ENCODE peak calls at places on chromosomes 12 and 14, in eight cellular contexts. J is thoracic aorta, P is astrocyte of the spinal cord, A is AG04449, E is fibroblast of villous mesenchyme, Y is foreskin fibroblast, S is lung, R is AG10803. K is an unnamed sample.

GRCh38 chr14:92465353-92466067 is 48.1 kb upstream of the RIN3 start:
- DNase-seq in J (no peak), S (no peak), Y (no peak), R (no peak), E (no peak), P (no peak), A (no peak), K (no peak)

GRCh38 chr14:93946104-93946503 is 19.0 kb downstream of the FAM181A start:
- DNase-seq in S (no peak), E (peak; percentile 41), J (no peak), R (no peak), Y (no peak), A (no peak), P (peak; percentile 53), K (no peak)

GRCh38 chr12:26953447-26953846 is 15.2 kb downstream of the FGFR1OP2 start:
- DNase-seq in E (peak; percentile 55), A (no peak), P (peak; percentile 24), R (peak; percentile 40), S (no peak), Y (no peak), J (no peak), K (no peak)

GRCh38 chr14:95727084-95727700 is 13.3 kb upstream of the TCL1A start:
- DNase-seq in J (no peak), Y (no peak), R (no peak), S (no peak), P (no peak), E (no peak), A (no peak), K (no peak)

GRCh38 chr14:31263485-31264133 is 56.0 kb upstream of the HECTD1 start:
- DNase-seq in J (peak; percentile 43), R (peak; percentile 100), S (peak; percentile 67), A (peak; percentile 100), P (peak; percentile 99), Y (peak; percentile 100), E (peak; percentile 95), K (no peak)

GRCh38 chr12:110689002-110689600 is at the start of gene HVCN1:
- DNase-seq in R (no peak), E (peak; percentile 25), A (no peak), J (no peak), Y (peak; percentile 8), S (peak; percentile 40), P (peak; percentile 9), K (peak; percentile 98)

GRCh38 chr12:112781767-112782166 is 9.8 kb upstream of the RPH3A start:
- DNase-seq in Y (no peak), A (no peak), R (no peak), P (no peak), J (no peak), E (no peak), S (no peak), K (no peak)

GRCh38 chr14:96362071-96362964 is 823 bp downstream of the ATG2B start:
- DNase-seq in A (no peak), R (peak; percentile 25), J (no peak), E (peak; percentile 64), P (peak; percentile 33), Y (peak; percentile 19), S (peak; percentile 60), K (peak; percentile 9)

GRCh38 chr14:104924421-104925213 is at the start of gene PLD4:
- DNase-seq in E (no peak), P (no peak), S (no peak), J (no peak), A (no peak), Y (no peak), R (no peak), K (peak; percentile 35)

DNA sequence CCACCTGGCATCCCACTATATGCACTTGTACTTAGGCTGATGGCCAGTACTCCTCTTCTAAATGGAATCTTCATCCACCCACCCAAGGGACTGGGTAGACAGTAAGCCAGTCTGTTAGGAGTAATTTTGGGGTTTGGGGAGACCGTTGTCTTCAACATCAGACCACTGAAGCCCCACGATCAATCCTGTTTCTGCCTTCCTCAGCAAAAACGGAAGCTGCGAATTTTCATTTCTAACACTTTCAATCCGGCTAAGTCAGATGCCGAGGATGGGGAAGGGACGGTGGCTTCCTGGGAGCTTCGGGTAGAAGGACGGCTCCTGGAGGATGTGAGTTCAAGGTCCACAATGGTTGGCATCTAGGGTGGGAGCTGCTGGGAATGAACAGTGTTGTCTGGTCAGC is 2.0 kb downstream of the SMARCD1 start:
- DNase-seq in Y (no peak), J (no peak), A (no peak), S (no peak), E (no peak), R (no peak), P (no peak), K (no peak)
- H3K4me3 ChIP-seq in Y (no peak overlapping the region), J (no peak overlapping the region), A (no peak overlapping the region), S (no peak overlapping the region), E (no peak overlapping the region), R (no peak overlapping the region), P (no peak overlapping the region), K (no peak overlapping the region)

GRCh38 chr14:20682435-20683124 is 1.8 kb upstream of the RNASE4 start:
- DNase-seq in P (peak; percentile 95), Y (peak; percentile 92), J (peak; percentile 61), A (no peak), R (peak; percentile 93), S (peak; percentile 85), E (peak; percentile 90), K (peak; percentile 85)

GRCh38 chr14:20683896-20684661 is at the start of gene RNASE4:
- DNase-seq in E (peak; percentile 87), A (no peak), Y (peak; percentile 82), J (peak; percentile 53), S (peak; percentile 86), R (peak; percentile 91), P (peak; percentile 88), K (peak; percentile 83)

GRCh38 chr14:20686386-20687143 is 2.0 kb upstream of the ANG start:
- DNase-seq in E (no peak), J (no peak), S (no peak), A (no peak), R (no peak), P (no peak), Y (no peak), K (no peak)

GRCh38 chr14:20683125-20683895 is 1.1 kb upstream of the RNASE4 start:
- DNase-seq in Y (peak; percentile 86), A (peak; percentile 76), J (peak; percentile 45), P (peak; percentile 91), S (peak; percentile 76), R (peak; percentile 92), E (peak; percentile 88), K (peak; percentile 67)

DNA sequence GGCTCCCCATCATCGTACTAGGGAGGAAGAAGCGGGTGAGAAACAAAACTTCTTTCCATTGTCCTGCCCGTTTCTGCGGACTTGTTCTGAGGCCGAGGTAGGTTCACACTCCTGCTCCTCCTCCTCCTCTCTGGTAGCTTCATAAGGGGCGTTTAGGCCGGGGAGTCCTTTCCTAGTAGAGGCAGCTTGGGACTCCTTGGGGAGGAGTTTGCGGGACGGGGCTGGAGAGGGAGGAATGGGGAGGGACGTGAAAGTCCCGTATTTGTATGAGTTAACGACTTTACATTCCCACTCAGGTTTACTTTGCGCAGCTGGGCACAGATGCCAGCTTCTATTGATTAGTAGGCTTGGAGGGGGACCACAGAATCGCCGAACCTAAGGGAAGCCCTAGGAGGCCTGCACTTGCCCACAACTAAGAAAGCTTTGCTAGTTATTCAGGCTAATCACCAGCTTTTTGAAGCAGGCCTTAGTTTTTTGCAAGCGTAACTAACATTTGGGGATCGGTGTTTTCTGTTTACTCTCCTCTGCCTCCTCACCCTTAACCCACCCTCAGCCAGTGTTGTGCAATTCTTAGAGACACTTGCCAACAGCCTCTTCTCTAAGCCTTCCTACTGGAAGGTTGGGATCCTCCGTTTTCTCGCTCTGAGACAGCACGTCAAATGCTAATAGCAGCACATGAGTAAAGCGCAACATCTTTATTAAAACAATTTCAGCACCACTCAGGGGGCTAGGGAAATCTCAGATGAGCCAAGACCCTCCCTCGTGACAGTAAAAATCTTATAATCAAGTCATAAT is 499 bp downstream of the RNASE4 start:
- DNase-seq in R (peak; percentile 69), J (no peak), S (peak; percentile 61), P (peak; percentile 56), E (peak; percentile 53), Y (peak; percentile 32), A (no peak), K (peak; percentile 64)
- H3K4me3 ChIP-seq in R (peak overlapping the region; percentile 93), J (peak overlapping the region; percentile 86), S (peak overlapping the region; percentile 56), P (peak overlapping the region; percentile 83), E (peak overlapping the region; percentile 78), Y (peak overlapping the region; percentile 89), A (peak overlapping the region; percentile 96), K (peak overlapping the region; percentile 97)

GRCh38 chr12:85562765-85563164 is 273.4 kb downstream of the RASSF9 start:
- DNase-seq in Y (no peak), E (no peak), S (no peak), A (no peak), J (no peak), R (no peak), P (no peak), K (no peak)
- H3K4me3 ChIP-seq in Y (no peak overlapping the region), E (no peak overlapping the region), S (no peak overlapping the region), A (no peak overlapping the region), J (no peak overlapping the region), R (no peak overlapping the region), P (no peak overlapping the region), K (no peak overlapping the region)

GRCh38 chr12:129082441-129082840 is 229.2 kb downstream of the GLT1D1 start:
- DNase-seq in J (no peak), A (no peak), S (no peak), E (no peak), R (no peak), P (no peak), Y (no peak), K (no peak)

GRCh38 chr12:129081755-129082250 is 228.5 kb downstream of the GLT1D1 start:
- DNase-seq in Y (no peak), P (no peak), E (no peak), A (no peak), J (no peak), R (no peak), S (no peak), K (no peak)

GRCh38 chr12:129083121-129083520 is 229.8 kb downstream of the GLT1D1 start:
- DNase-seq in S (no peak), E (no peak), Y (no peak), R (no peak), J (no peak), A (no peak), P (no peak), K (no peak)

GRCh38 chr12:129080821-129081220 is 227.5 kb downstream of the GLT1D1 start:
- DNase-seq in J (no peak), Y (no peak), R (no peak), E (no peak), S (no peak), A (no peak), P (no peak), K (no peak)

GRCh38 chr12:129084875-129085826 is 231.9 kb downstream of the GLT1D1 start:
- DNase-seq in S (no peak), E (no peak), J (no peak), R (no peak), A (no peak), Y (no peak), P (no peak), K (no peak)
- H3K4me3 ChIP-seq in S (no peak overlapping the region), E (no peak overlapping the region), J (no peak overlapping the region), R (no peak overlapping the region), A (no peak overlapping the region), Y (no peak overlapping the region), P (no peak overlapping the region), K (no peak overlapping the region)

K was measured in H7.